ENCODE peak calls at places on chromosomes 5 and 9, in nine cellular contexts. P is CD8-positive, alpha-beta T cell; F is body of pancreas; C is effector memory CD4-positive, alpha-beta T cell; O is IMR-90; S is prostate gland; I is OCI-LY7; Z is HCT116; H is A549. J is an unnamed sample.

GRCh38 chr5:93364386-93364785 is 216.6 kb downstream of the NR2F1-AS1 start:
- DNase-seq in P (no peak), F (no peak), C (no peak), O (no peak), S (no peak), I (no peak), Z (no peak), H (no peak), J (no peak)

GRCh38 chr5:138752341-138752950 is 779 bp upstream of the CTNNA1 start:
- DNase-seq in P (no peak), F (peak; percentile 43), C (no peak), O (no peak), S (peak; percentile 44), I (peak; percentile 25), Z (peak; percentile 34), H (peak; percentile 63), J (peak; percentile 32)

GRCh38 chr9:104177003-104177611 is 83.0 kb downstream of the SMC2 start:
- DNase-seq in P (no peak), F (peak; percentile 21), C (no peak), O (no peak), S (no peak), I (peak; percentile 23), Z (peak; percentile 15), H (peak; percentile 21), J (no peak)

GRCh38 chr5:18010053-18010452 is 375.8 kb downstream of the TAF11L14 start:
- DNase-seq in P (no peak), F (no peak), C (no peak), O (no peak), S (no peak), I (no peak), Z (no peak), H (peak; percentile 28), J (no peak)

GRCh38 chr9:33426843-33427293 is 20.5 kb downstream of the AQP3 start:
- DNase-seq in P (no peak), F (no peak), C (peak; percentile 22), O (no peak), S (no peak), I (no peak), Z (no peak), H (no peak), J (no peak)

GRCh38 chr9:91776409-91777365 is 173.3 kb downstream of the ROR2 start:
- DNase-seq in P (no peak), F (no peak), C (no peak), O (peak; percentile 61), S (no peak), I (no peak), Z (no peak), H (no peak), J (no peak)

GRCh38 chr5:81852277-81853004 is 101.5 kb upstream of the SSBP2 start:
- DNase-seq in P (no peak), F (peak; percentile 24), C (no peak), O (peak; percentile 34), S (no peak), I (peak; percentile 76), Z (peak; percentile 51), H (peak; percentile 7), J (no peak)

GRCh38 chr9:126146254-126147145 is 180.1 kb upstream of the MVB12B start:
- DNase-seq in P (no peak), F (no peak), C (no peak), O (no peak), S (no peak), I (peak; percentile 4), Z (no peak), H (peak; percentile 38), J (peak; percentile 29)

GRCh38 chr5:102799017-102799416 is 43.9 kb downstream of the PAM start:
- DNase-seq in P (no peak), F (no peak), C (no peak), O (no peak), S (no peak), I (no peak), Z (no peak), H (no peak), J (no peak)

GRCh38 chr5:74275204-74275992 is 365.1 kb downstream of the ENC1 start:
- DNase-seq in P (no peak), F (no peak), C (no peak), O (no peak), S (no peak), I (no peak), Z (no peak), H (no peak), J (no peak)

GRCh38 chr5:152170350-152170749 is 234.7 kb downstream of the NMUR2 start:
- DNase-seq in P (no peak), F (peak; percentile 25), C (no peak), O (no peak), S (no peak), I (no peak), Z (no peak), H (peak; percentile 4), J (no peak)

GRCh38 chr5:132237670-132238069 is 10.0 kb upstream of the P4HA2 start:
- DNase-seq in P (no peak), F (peak; percentile 6), C (no peak), O (no peak), S (no peak), I (no peak), Z (no peak), H (no peak), J (no peak)

GRCh38 chr9:121670447-121670846 is 19.0 kb downstream of the DAB2IP start:
- DNase-seq in P (no peak), F (peak; percentile 86), C (no peak), O (peak; percentile 75), S (no peak), I (no peak), Z (no peak), H (no peak), J (no peak)

GRCh38 chr5:139392678-139393496 is 2.0 kb downstream of the PROB1 start:
- DNase-seq in P (peak; percentile 48), F (peak; percentile 45), C (peak; percentile 59), O (no peak), S (peak; percentile 55), I (peak; percentile 94), Z (peak; percentile 66), H (peak; percentile 85), J (peak; percentile 53)

GRCh38 chr5:180168758-180169157 is 40.3 kb downstream of the RASGEF1C start:
- DNase-seq in P (no peak), F (no peak), C (no peak), O (no peak), S (no peak), I (no peak), Z (no peak), H (no peak), J (no peak)

GRCh38 chr9:7366121-7366520 is 433.5 kb downstream of the DMAC1 start:
- DNase-seq in P (no peak), F (no peak), C (no peak), O (peak; percentile 62), S (no peak), I (no peak), Z (no peak), H (no peak), J (no peak)

DNA sequence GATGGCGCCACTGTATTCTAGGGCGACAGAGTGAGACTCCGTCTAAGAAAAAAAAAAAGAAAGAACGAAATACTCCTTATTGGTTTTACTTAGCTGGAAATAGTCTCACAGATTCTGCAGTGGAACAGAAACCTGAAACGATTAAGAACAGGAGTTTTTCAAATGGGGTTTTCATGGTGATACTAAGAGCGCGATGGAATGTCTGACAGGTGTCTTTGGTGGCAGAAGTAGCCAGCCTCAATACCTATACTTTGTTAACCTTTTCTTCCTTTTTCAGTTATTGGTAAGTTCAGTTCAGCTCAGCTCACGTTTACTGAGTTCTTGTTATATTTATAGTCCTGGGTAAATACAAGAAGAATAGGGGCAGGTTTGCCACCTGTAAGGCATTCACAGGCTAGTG is 123.9 kb downstream of the FOCAD start:
- DNase-seq in P (no peak), F (no peak), C (no peak), O (no peak), S (no peak), I (no peak), Z (no peak), H (no peak), J (no peak)
- H3K4me3 ChIP-seq in P (no peak overlapping the region), F (no peak overlapping the region), C (no peak overlapping the region), O (no peak overlapping the region), S (no peak overlapping the region), I (no peak overlapping the region), Z (no peak overlapping the region), H (no peak overlapping the region), J (no peak overlapping the region)

DNA sequence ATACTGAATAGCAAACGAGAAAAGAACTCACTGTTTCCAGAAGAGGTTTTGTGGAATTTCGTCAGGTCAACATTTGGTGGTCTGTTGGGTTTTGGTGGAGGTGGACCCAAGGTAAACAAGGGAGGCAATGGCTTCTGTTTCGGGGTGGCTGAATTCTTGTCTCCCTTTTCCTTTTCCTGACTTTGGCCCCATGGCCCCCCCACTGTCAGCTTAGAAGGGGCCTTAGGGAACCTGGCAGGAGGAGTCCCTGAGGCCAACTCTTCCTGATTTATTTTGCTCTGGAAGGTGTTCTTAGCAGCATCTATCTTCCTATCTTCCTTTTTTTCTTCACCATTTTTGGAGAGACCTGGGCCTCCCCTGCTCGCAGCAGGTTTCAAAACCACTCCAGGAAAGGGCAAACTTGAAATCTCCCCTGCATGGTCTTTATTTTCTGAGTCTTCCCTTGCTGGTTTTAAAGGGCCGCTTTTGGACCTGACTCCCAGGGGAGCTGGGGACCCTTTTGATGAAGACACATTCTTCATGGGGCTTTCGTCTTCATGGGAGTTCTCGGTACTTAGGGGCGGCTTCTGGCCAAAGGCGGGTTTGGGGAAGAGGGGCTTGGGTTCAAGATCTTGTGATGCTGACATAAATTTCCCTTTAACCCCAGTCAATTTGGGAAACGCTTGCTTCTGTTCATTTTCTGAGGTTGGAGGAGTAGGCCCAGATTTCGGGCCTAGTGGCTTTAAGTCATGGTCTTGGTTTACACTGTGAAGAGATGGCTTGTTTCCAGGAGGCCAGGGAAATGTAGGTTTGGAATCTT is 17.4 kb downstream of the FYB1 start:
- DNase-seq in P (no peak), F (no peak), C (no peak), O (no peak), S (no peak), I (no peak), Z (no peak), H (no peak), J (no peak)
- H3K27ac ChIP-seq in P (peak overlapping the region; percentile 70), F (no peak overlapping the region), C (peak overlapping the region; percentile 90), O (no peak overlapping the region), S (no peak overlapping the region), I (no peak overlapping the region), Z (no peak overlapping the region), H (peak overlapping the region; percentile 4), J (peak overlapping the region; percentile 54)

DNA sequence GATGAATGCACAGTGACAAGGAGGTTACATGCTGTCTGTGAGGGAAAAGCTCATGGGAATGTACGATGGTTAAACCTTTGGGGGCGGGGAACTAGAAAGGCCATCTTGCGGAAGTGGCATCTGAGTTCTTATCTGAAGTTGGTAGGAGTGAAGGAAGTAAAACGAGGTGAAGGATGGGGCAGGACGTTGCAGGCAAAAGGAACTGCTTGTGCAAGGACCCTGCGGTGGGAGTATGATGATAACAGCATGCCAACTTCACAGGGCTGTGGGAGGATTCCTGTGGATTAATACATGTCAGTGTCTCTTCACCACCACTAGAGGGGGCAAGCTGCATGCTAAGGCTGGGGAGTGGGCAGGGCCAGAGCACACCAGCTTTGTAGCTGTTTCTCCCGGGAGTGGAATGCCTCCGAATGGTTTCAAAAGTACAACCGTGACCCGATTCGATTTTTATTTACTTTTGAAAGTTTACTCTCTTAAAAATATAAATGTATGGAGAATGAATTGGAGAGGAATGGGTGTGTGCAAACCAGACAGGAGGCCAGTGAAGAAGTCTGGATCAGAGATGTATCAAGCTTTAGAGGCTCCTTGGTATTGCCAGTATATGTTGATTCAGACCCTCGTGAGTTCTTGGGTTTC is 62.5 kb downstream of the CYFIP2 start:
- DNase-seq in P (no peak), F (peak; percentile 70), C (peak; percentile 22), O (peak; percentile 81), S (peak; percentile 64), I (peak; percentile 73), Z (peak; percentile 58), H (peak; percentile 77), J (peak; percentile 67)
- H3K4me3 ChIP-seq in P (no peak overlapping the region), F (no peak overlapping the region), C (no peak overlapping the region), O (peak overlapping the region; percentile 13), S (no peak overlapping the region), I (no peak overlapping the region), Z (no peak overlapping the region), H (no peak overlapping the region), J (no peak overlapping the region)

GRCh38 chr9:99031319-99031718 is 73.6 kb upstream of the TGFBR1 start:
- DNase-seq in P (no peak), F (no peak), C (no peak), O (no peak), S (no peak), I (no peak), Z (no peak), H (no peak), J (no peak)
- H3K27ac ChIP-seq in P (no peak overlapping the region), F (no peak overlapping the region), C (no peak overlapping the region), O (peak overlapping the region; percentile 100), S (no peak overlapping the region), I (no peak overlapping the region), Z (no peak overlapping the region), H (no peak overlapping the region), J (no peak overlapping the region)